ENCODE peak calls at places on chromosomes 2 and 18, in ten cellular contexts. One of them, this sample, is unnamed.

GRCh38 chr2:175282300-175282699 is 100.8 kb upstream of the ATP5MC3 start:
- ATAC-seq in omental fat pad: no peak
- ATAC-seq in naive thymus-derived CD4-positive, alpha-beta T cell: peak
- ATAC-seq in stimulated activated naive CD8-positive, alpha-beta T cell treated with anti-CD3 and anti-CD28 coated beads, Interleukin-15, Interleukin-2, amounts not matched to agents 100 U/mL and 50 U/mL, for 24 hours: peak
- ATAC-seq in heart right ventricle: no peak
- ATAC-seq in left cardiac atrium: peak
- ATAC-seq in pancreas: no peak
- ATAC-seq in Right ventricle myocardium superior: peak
- ATAC-seq in upper lobe of left lung: no peak
- ATAC-seq in effector memory CD8-positive, alpha-beta T cell: no peak
- ATAC-seq in this sample: no peak

GRCh38 chr2:196914867-196915465 is 11.5 kb downstream of the PGAP1 start:
- ATAC-seq in Right ventricle myocardium superior: no peak
- ATAC-seq in heart right ventricle: no peak
- ATAC-seq in stimulated activated naive CD8-positive, alpha-beta T cell treated with anti-CD3 and anti-CD28 coated beads, Interleukin-15, Interleukin-2, amounts not matched to agents 100 U/mL and 50 U/mL, for 24 hours: peak
- ATAC-seq in effector memory CD8-positive, alpha-beta T cell: peak
- ATAC-seq in left cardiac atrium: no peak
- ATAC-seq in omental fat pad: no peak
- ATAC-seq in pancreas: no peak
- ATAC-seq in upper lobe of left lung: no peak
- ATAC-seq in naive thymus-derived CD4-positive, alpha-beta T cell: peak
- ATAC-seq in this sample: no peak

GRCh38 chr2:29245742-29246387 is 130.7 kb downstream of the CLIP4 start:
- ATAC-seq in Right ventricle myocardium superior: no peak
- ATAC-seq in omental fat pad: no peak
- ATAC-seq in pancreas: no peak
- ATAC-seq in stimulated activated naive CD8-positive, alpha-beta T cell treated with anti-CD3 and anti-CD28 coated beads, Interleukin-15, Interleukin-2, amounts not matched to agents 100 U/mL and 50 U/mL, for 24 hours: no peak
- ATAC-seq in effector memory CD8-positive, alpha-beta T cell: no peak
- ATAC-seq in upper lobe of left lung: no peak
- ATAC-seq in heart right ventricle: no peak
- ATAC-seq in left cardiac atrium: no peak
- ATAC-seq in naive thymus-derived CD4-positive, alpha-beta T cell: no peak
- ATAC-seq in this sample: no peak

GRCh38 chr2:215430528-215431187 is 5.2 kb downstream of the FN1 start:
- ATAC-seq in pancreas: no peak
- ATAC-seq in left cardiac atrium: no peak
- ATAC-seq in upper lobe of left lung: peak
- ATAC-seq in effector memory CD8-positive, alpha-beta T cell: no peak
- ATAC-seq in Right ventricle myocardium superior: no peak
- ATAC-seq in omental fat pad: peak
- ATAC-seq in naive thymus-derived CD4-positive, alpha-beta T cell: no peak
- ATAC-seq in heart right ventricle: no peak
- ATAC-seq in stimulated activated naive CD8-positive, alpha-beta T cell treated with anti-CD3 and anti-CD28 coated beads, Interleukin-15, Interleukin-2, amounts not matched to agents 100 U/mL and 50 U/mL, for 24 hours: no peak
- ATAC-seq in this sample: no peak

GRCh38 chr18:13232060-13232917 is 13.7 kb downstream of the LDLRAD4 start:
- ATAC-seq in left cardiac atrium: peak
- ATAC-seq in omental fat pad: no peak
- ATAC-seq in stimulated activated naive CD8-positive, alpha-beta T cell treated with anti-CD3 and anti-CD28 coated beads, Interleukin-15, Interleukin-2, amounts not matched to agents 100 U/mL and 50 U/mL, for 24 hours: no peak
- ATAC-seq in pancreas: no peak
- ATAC-seq in effector memory CD8-positive, alpha-beta T cell: no peak
- ATAC-seq in heart right ventricle: peak
- ATAC-seq in naive thymus-derived CD4-positive, alpha-beta T cell: no peak
- ATAC-seq in upper lobe of left lung: peak
- ATAC-seq in Right ventricle myocardium superior: peak
- ATAC-seq in this sample: peak

GRCh38 chr2:44267269-44268258 is 7.7 kb upstream of the SLC3A1 start:
- ATAC-seq in naive thymus-derived CD4-positive, alpha-beta T cell: no peak
- ATAC-seq in effector memory CD8-positive, alpha-beta T cell: no peak
- ATAC-seq in upper lobe of left lung: no peak
- ATAC-seq in Right ventricle myocardium superior: peak
- ATAC-seq in pancreas: no peak
- ATAC-seq in omental fat pad: no peak
- ATAC-seq in stimulated activated naive CD8-positive, alpha-beta T cell treated with anti-CD3 and anti-CD28 coated beads, Interleukin-15, Interleukin-2, amounts not matched to agents 100 U/mL and 50 U/mL, for 24 hours: no peak
- ATAC-seq in left cardiac atrium: peak
- ATAC-seq in heart right ventricle: peak
- ATAC-seq in this sample: peak

GRCh38 chr2:177118636-177119035 is 94.0 kb upstream of the HNRNPA3 start:
- ATAC-seq in heart right ventricle: no peak
- ATAC-seq in stimulated activated naive CD8-positive, alpha-beta T cell treated with anti-CD3 and anti-CD28 coated beads, Interleukin-15, Interleukin-2, amounts not matched to agents 100 U/mL and 50 U/mL, for 24 hours: no peak
- ATAC-seq in naive thymus-derived CD4-positive, alpha-beta T cell: no peak
- ATAC-seq in upper lobe of left lung: no peak
- ATAC-seq in left cardiac atrium: no peak
- ATAC-seq in omental fat pad: no peak
- ATAC-seq in pancreas: no peak
- ATAC-seq in effector memory CD8-positive, alpha-beta T cell: no peak
- ATAC-seq in Right ventricle myocardium superior: no peak
- ATAC-seq in this sample: no peak

GRCh38 chr2:10387033-10387432 is 61.1 kb downstream of the ODC1 start:
- ATAC-seq in left cardiac atrium: no peak
- ATAC-seq in upper lobe of left lung: peak
- ATAC-seq in heart right ventricle: no peak
- ATAC-seq in effector memory CD8-positive, alpha-beta T cell: no peak
- ATAC-seq in omental fat pad: no peak
- ATAC-seq in stimulated activated naive CD8-positive, alpha-beta T cell treated with anti-CD3 and anti-CD28 coated beads, Interleukin-15, Interleukin-2, amounts not matched to agents 100 U/mL and 50 U/mL, for 24 hours: no peak
- ATAC-seq in pancreas: no peak
- ATAC-seq in Right ventricle myocardium superior: no peak
- ATAC-seq in naive thymus-derived CD4-positive, alpha-beta T cell: no peak
- ATAC-seq in this sample: no peak

GRCh38 chr2:12110074-12110473 is 363.6 kb downstream of the LPIN1 start:
- ATAC-seq in effector memory CD8-positive, alpha-beta T cell: peak
- ATAC-seq in naive thymus-derived CD4-positive, alpha-beta T cell: peak
- ATAC-seq in omental fat pad: no peak
- ATAC-seq in left cardiac atrium: no peak
- ATAC-seq in stimulated activated naive CD8-positive, alpha-beta T cell treated with anti-CD3 and anti-CD28 coated beads, Interleukin-15, Interleukin-2, amounts not matched to agents 100 U/mL and 50 U/mL, for 24 hours: peak
- ATAC-seq in heart right ventricle: no peak
- ATAC-seq in pancreas: no peak
- ATAC-seq in Right ventricle myocardium superior: no peak
- ATAC-seq in upper lobe of left lung: no peak
- ATAC-seq in this sample: no peak

GRCh38 chr2:232466221-232466620 is 10.3 kb downstream of the ALPI start:
- ATAC-seq in naive thymus-derived CD4-positive, alpha-beta T cell: no peak
- ATAC-seq in stimulated activated naive CD8-positive, alpha-beta T cell treated with anti-CD3 and anti-CD28 coated beads, Interleukin-15, Interleukin-2, amounts not matched to agents 100 U/mL and 50 U/mL, for 24 hours: no peak
- ATAC-seq in Right ventricle myocardium superior: no peak
- ATAC-seq in pancreas: no peak
- ATAC-seq in omental fat pad: no peak
- ATAC-seq in effector memory CD8-positive, alpha-beta T cell: no peak
- ATAC-seq in heart right ventricle: no peak
- ATAC-seq in left cardiac atrium: no peak
- ATAC-seq in upper lobe of left lung: no peak
- ATAC-seq in this sample: no peak

GRCh38 chr2:67374949-67375348 is 22.2 kb upstream of the ETAA1 start:
- ATAC-seq in left cardiac atrium: no peak
- ATAC-seq in Right ventricle myocardium superior: no peak
- ATAC-seq in effector memory CD8-positive, alpha-beta T cell: no peak
- ATAC-seq in omental fat pad: no peak
- ATAC-seq in stimulated activated naive CD8-positive, alpha-beta T cell treated with anti-CD3 and anti-CD28 coated beads, Interleukin-15, Interleukin-2, amounts not matched to agents 100 U/mL and 50 U/mL, for 24 hours: no peak
- ATAC-seq in naive thymus-derived CD4-positive, alpha-beta T cell: no peak
- ATAC-seq in pancreas: no peak
- ATAC-seq in heart right ventricle: no peak
- ATAC-seq in upper lobe of left lung: no peak
- ATAC-seq in this sample: no peak

GRCh38 chr2:171044416-171044815 is 115.4 kb downstream of the GORASP2 start:
- ATAC-seq in omental fat pad: no peak
- ATAC-seq in left cardiac atrium: no peak
- ATAC-seq in naive thymus-derived CD4-positive, alpha-beta T cell: peak
- ATAC-seq in Right ventricle myocardium superior: no peak
- ATAC-seq in upper lobe of left lung: no peak
- ATAC-seq in effector memory CD8-positive, alpha-beta T cell: no peak
- ATAC-seq in heart right ventricle: no peak
- ATAC-seq in stimulated activated naive CD8-positive, alpha-beta T cell treated with anti-CD3 and anti-CD28 coated beads, Interleukin-15, Interleukin-2, amounts not matched to agents 100 U/mL and 50 U/mL, for 24 hours: peak
- ATAC-seq in pancreas: no peak
- ATAC-seq in this sample: no peak

GRCh38 chr18:70499218-70499691 is 210.4 kb downstream of the SOCS6 start:
- ATAC-seq in upper lobe of left lung: no peak
- ATAC-seq in Right ventricle myocardium superior: no peak
- ATAC-seq in stimulated activated naive CD8-positive, alpha-beta T cell treated with anti-CD3 and anti-CD28 coated beads, Interleukin-15, Interleukin-2, amounts not matched to agents 100 U/mL and 50 U/mL, for 24 hours: peak
- ATAC-seq in effector memory CD8-positive, alpha-beta T cell: no peak
- ATAC-seq in left cardiac atrium: no peak
- ATAC-seq in pancreas: no peak
- ATAC-seq in omental fat pad: no peak
- ATAC-seq in naive thymus-derived CD4-positive, alpha-beta T cell: peak
- ATAC-seq in heart right ventricle: no peak
- ATAC-seq in this sample: no peak

GRCh38 chr2:179793238-179793637 is 68.2 kb downstream of the ZNF385B start:
- ATAC-seq in Right ventricle myocardium superior: no peak
- ATAC-seq in left cardiac atrium: no peak
- ATAC-seq in effector memory CD8-positive, alpha-beta T cell: no peak
- ATAC-seq in stimulated activated naive CD8-positive, alpha-beta T cell treated with anti-CD3 and anti-CD28 coated beads, Interleukin-15, Interleukin-2, amounts not matched to agents 100 U/mL and 50 U/mL, for 24 hours: no peak
- ATAC-seq in pancreas: no peak
- ATAC-seq in heart right ventricle: no peak
- ATAC-seq in naive thymus-derived CD4-positive, alpha-beta T cell: no peak
- ATAC-seq in upper lobe of left lung: no peak
- ATAC-seq in omental fat pad: no peak
- ATAC-seq in this sample: no peak

GRCh38 chr2:226836548-226836885 is 663 bp downstream of the RHBDD1 start:
- ATAC-seq in left cardiac atrium: no peak
- ATAC-seq in naive thymus-derived CD4-positive, alpha-beta T cell: no peak
- ATAC-seq in upper lobe of left lung: no peak
- ATAC-seq in Right ventricle myocardium superior: peak
- ATAC-seq in heart right ventricle: no peak
- ATAC-seq in stimulated activated naive CD8-positive, alpha-beta T cell treated with anti-CD3 and anti-CD28 coated beads, Interleukin-15, Interleukin-2, amounts not matched to agents 100 U/mL and 50 U/mL, for 24 hours: no peak
- ATAC-seq in omental fat pad: no peak
- ATAC-seq in effector memory CD8-positive, alpha-beta T cell: peak
- ATAC-seq in pancreas: peak
- ATAC-seq in this sample: no peak

GRCh38 chr2:38092196-38092902 is 16.4 kb upstream of the CYP1B1 start:
- ATAC-seq in left cardiac atrium: peak
- ATAC-seq in effector memory CD8-positive, alpha-beta T cell: no peak
- ATAC-seq in naive thymus-derived CD4-positive, alpha-beta T cell: no peak
- ATAC-seq in stimulated activated naive CD8-positive, alpha-beta T cell treated with anti-CD3 and anti-CD28 coated beads, Interleukin-15, Interleukin-2, amounts not matched to agents 100 U/mL and 50 U/mL, for 24 hours: no peak
- ATAC-seq in pancreas: no peak
- ATAC-seq in omental fat pad: peak
- ATAC-seq in heart right ventricle: peak
- ATAC-seq in upper lobe of left lung: peak
- ATAC-seq in Right ventricle myocardium superior: peak
- ATAC-seq in this sample: peak

GRCh38 chr2:29228276-29228675 is 113.1 kb downstream of the CLIP4 start:
- ATAC-seq in stimulated activated naive CD8-positive, alpha-beta T cell treated with anti-CD3 and anti-CD28 coated beads, Interleukin-15, Interleukin-2, amounts not matched to agents 100 U/mL and 50 U/mL, for 24 hours: no peak
- ATAC-seq in heart right ventricle: no peak
- ATAC-seq in pancreas: no peak
- ATAC-seq in Right ventricle myocardium superior: no peak
- ATAC-seq in upper lobe of left lung: no peak
- ATAC-seq in effector memory CD8-positive, alpha-beta T cell: no peak
- ATAC-seq in naive thymus-derived CD4-positive, alpha-beta T cell: no peak
- ATAC-seq in omental fat pad: no peak
- ATAC-seq in left cardiac atrium: no peak
- ATAC-seq in this sample: no peak

GRCh38 chr2:152706477-152707020 is 10.7 kb downstream of the PRPF40A start:
- ATAC-seq in upper lobe of left lung: no peak
- ATAC-seq in stimulated activated naive CD8-positive, alpha-beta T cell treated with anti-CD3 and anti-CD28 coated beads, Interleukin-15, Interleukin-2, amounts not matched to agents 100 U/mL and 50 U/mL, for 24 hours: no peak
- ATAC-seq in omental fat pad: no peak
- ATAC-seq in naive thymus-derived CD4-positive, alpha-beta T cell: no peak
- ATAC-seq in heart right ventricle: no peak
- ATAC-seq in pancreas: no peak
- ATAC-seq in effector memory CD8-positive, alpha-beta T cell: no peak
- ATAC-seq in Right ventricle myocardium superior: no peak
- ATAC-seq in left cardiac atrium: no peak
- ATAC-seq in this sample: no peak

GRCh38 chr2:27973592-27973991 is 83.1 kb downstream of the BABAM2 start:
- ATAC-seq in left cardiac atrium: no peak
- ATAC-seq in upper lobe of left lung: no peak
- ATAC-seq in heart right ventricle: no peak
- ATAC-seq in effector memory CD8-positive, alpha-beta T cell: no peak
- ATAC-seq in omental fat pad: no peak
- ATAC-seq in stimulated activated naive CD8-positive, alpha-beta T cell treated with anti-CD3 and anti-CD28 coated beads, Interleukin-15, Interleukin-2, amounts not matched to agents 100 U/mL and 50 U/mL, for 24 hours: no peak
- ATAC-seq in Right ventricle myocardium superior: no peak
- ATAC-seq in naive thymus-derived CD4-positive, alpha-beta T cell: no peak
- ATAC-seq in pancreas: no peak
- ATAC-seq in this sample: no peak

GRCh38 chr2:127637725-127638252 is 8.2 kb upstream of the GPR17 start:
- ATAC-seq in upper lobe of left lung: peak
- ATAC-seq in naive thymus-derived CD4-positive, alpha-beta T cell: no peak
- ATAC-seq in stimulated activated naive CD8-positive, alpha-beta T cell treated with anti-CD3 and anti-CD28 coated beads, Interleukin-15, Interleukin-2, amounts not matched to agents 100 U/mL and 50 U/mL, for 24 hours: no peak
- ATAC-seq in heart right ventricle: peak
- ATAC-seq in pancreas: no peak
- ATAC-seq in omental fat pad: peak
- ATAC-seq in effector memory CD8-positive, alpha-beta T cell: no peak
- ATAC-seq in left cardiac atrium: peak
- ATAC-seq in Right ventricle myocardium superior: peak
- ATAC-seq in this sample: peak

GRCh38 chr2:238260879-238261278 is 21.0 kb upstream of the HES6 start:
- ATAC-seq in left cardiac atrium: peak
- ATAC-seq in omental fat pad: no peak
- ATAC-seq in effector memory CD8-positive, alpha-beta T cell: no peak
- ATAC-seq in pancreas: no peak
- ATAC-seq in naive thymus-derived CD4-positive, alpha-beta T cell: no peak
- ATAC-seq in heart right ventricle: peak
- ATAC-seq in Right ventricle myocardium superior: peak
- ATAC-seq in upper lobe of left lung: no peak
- ATAC-seq in stimulated activated naive CD8-positive, alpha-beta T cell treated with anti-CD3 and anti-CD28 coated beads, Interleukin-15, Interleukin-2, amounts not matched to agents 100 U/mL and 50 U/mL, for 24 hours: no peak
- ATAC-seq in this sample: no peak

GRCh38 chr2:237669628-237670351 is 42.4 kb downstream of the LRRFIP1 start:
- ATAC-seq in omental fat pad: peak
- ATAC-seq in left cardiac atrium: peak
- ATAC-seq in naive thymus-derived CD4-positive, alpha-beta T cell: no peak
- ATAC-seq in upper lobe of left lung: peak
- ATAC-seq in heart right ventricle: peak
- ATAC-seq in effector memory CD8-positive, alpha-beta T cell: no peak
- ATAC-seq in stimulated activated naive CD8-positive, alpha-beta T cell treated with anti-CD3 and anti-CD28 coated beads, Interleukin-15, Interleukin-2, amounts not matched to agents 100 U/mL and 50 U/mL, for 24 hours: no peak
- ATAC-seq in pancreas: peak
- ATAC-seq in Right ventricle myocardium superior: peak
- ATAC-seq in this sample: peak

GRCh38 chr2:71716697-71717624 is 263.6 kb downstream of the DYSF start:
- ATAC-seq in left cardiac atrium: peak
- ATAC-seq in effector memory CD8-positive, alpha-beta T cell: no peak
- ATAC-seq in stimulated activated naive CD8-positive, alpha-beta T cell treated with anti-CD3 and anti-CD28 coated beads, Interleukin-15, Interleukin-2, amounts not matched to agents 100 U/mL and 50 U/mL, for 24 hours: no peak
- ATAC-seq in omental fat pad: no peak
- ATAC-seq in upper lobe of left lung: peak
- ATAC-seq in Right ventricle myocardium superior: peak
- ATAC-seq in naive thymus-derived CD4-positive, alpha-beta T cell: no peak
- ATAC-seq in pancreas: peak
- ATAC-seq in heart right ventricle: peak
- ATAC-seq in this sample: peak